ENCODE peak calls at places on chromosomes 16 and 17, in six cellular contexts. K, C, Z, B, J and D are unnamed samples.

GRCh38 chr17:73192219-73192893 is 499 bp upstream of the COG1 start:
- DNase-seq in K (peak), C (peak), Z (no peak), B (peak), J (peak), D (peak)

GRCh38 chr17:55423535-55423934 is 1.9 kb upstream of the MMD start:
- DNase-seq in K (no peak), C (no peak), Z (no peak), B (no peak), J (no peak), D (no peak)

GRCh38 chr16:28504707-28505404 is 1.8 kb downstream of the IL27 start:
- DNase-seq in K (no peak), C (no peak), Z (no peak), B (no peak), J (no peak), D (peak)

GRCh38 chr16:85902366-85903155 is 3.6 kb downstream of the IRF8 start:
- DNase-seq in K (no peak), C (no peak), Z (no peak), B (no peak), J (no peak), D (no peak)

GRCh38 chr16:3819175-3819527 is 61.4 kb downstream of the CREBBP start:
- DNase-seq in K (no peak), C (no peak), Z (no peak), B (no peak), J (no peak), D (no peak)

GRCh38 chr17:12680993-12681392 is 15.3 kb downstream of the MYOCD start:
- DNase-seq in K (no peak), C (no peak), Z (no peak), B (no peak), J (no peak), D (no peak)

GRCh38 chr16:85395913-85396878 is 216.9 kb upstream of the GSE1 start:
- DNase-seq in K (peak), C (peak), Z (no peak), B (no peak), J (peak), D (peak)

GRCh38 chr16:67944690-67945391 is 921 bp upstream of the LCAT start:
- DNase-seq in K (no peak), C (no peak), Z (no peak), B (no peak), J (no peak), D (no peak)

GRCh38 chr17:49383048-49383447 is 21.0 kb upstream of the ZNF652 start:
- DNase-seq in K (no peak), C (no peak), Z (no peak), B (no peak), J (no peak), D (no peak)

GRCh38 chr17:7137182-7137943 is 22.7 kb upstream of the ASGR2 start:
- DNase-seq in K (no peak), C (peak), Z (no peak), B (no peak), J (no peak), D (no peak)

DNA sequence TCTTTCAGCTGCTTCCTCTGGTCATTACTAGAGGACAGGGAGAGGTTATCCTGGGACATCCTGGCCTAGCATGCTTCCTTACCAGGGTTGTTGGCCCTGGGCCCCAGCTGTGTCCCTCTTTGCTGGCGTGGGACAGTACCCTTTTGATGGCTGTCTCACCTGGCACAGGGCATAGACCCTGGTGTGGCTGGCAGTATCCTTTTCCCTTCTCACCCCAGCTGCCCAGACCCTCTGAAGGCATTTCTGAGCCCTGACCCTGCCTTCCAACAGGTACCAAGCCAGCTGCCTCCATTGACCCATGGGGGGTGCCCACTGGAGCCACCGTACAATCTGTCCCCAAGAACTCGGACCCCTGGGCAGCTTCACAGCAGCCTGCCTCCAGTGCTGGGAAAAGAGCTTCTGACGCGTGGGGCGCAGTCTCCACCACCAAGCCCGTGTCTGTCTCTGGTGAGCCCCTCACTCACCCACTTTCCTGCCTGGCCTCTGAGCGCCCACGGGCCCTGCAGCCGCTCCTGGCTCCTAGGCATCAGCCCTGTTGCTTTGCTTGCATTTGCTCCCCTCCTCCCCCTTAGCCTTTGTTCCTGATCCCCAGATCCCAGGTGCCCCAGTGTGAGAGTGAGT is 34.0 kb downstream of the B9D1 start:
- DNase-seq in K (peak), C (peak), Z (no peak), B (no peak), J (no peak), D (no peak)
- H3K4me3 ChIP-seq in K (no peak), C (no peak), Z (no peak), B (no peak), J (no peak), D (no peak)

GRCh38 chr16:2518823-2519710 is 1.1 kb upstream of the AMDHD2 start:
- DNase-seq in K (no peak), C (peak), Z (no peak), B (no peak), J (no peak), D (no peak)
- H3K4me3 ChIP-seq in K (peak), C (peak), Z (no peak), B (no peak), J (no peak), D (no peak)

GRCh38 chr16:75821117-75821516 is 94.8 kb upstream of the CPHXL start:
- DNase-seq in K (no peak), C (no peak), Z (no peak), B (no peak), J (no peak), D (no peak)
- H3K4me3 ChIP-seq in K (no peak), C (no peak), Z (no peak), B (no peak), J (no peak), D (no peak)

DNA sequence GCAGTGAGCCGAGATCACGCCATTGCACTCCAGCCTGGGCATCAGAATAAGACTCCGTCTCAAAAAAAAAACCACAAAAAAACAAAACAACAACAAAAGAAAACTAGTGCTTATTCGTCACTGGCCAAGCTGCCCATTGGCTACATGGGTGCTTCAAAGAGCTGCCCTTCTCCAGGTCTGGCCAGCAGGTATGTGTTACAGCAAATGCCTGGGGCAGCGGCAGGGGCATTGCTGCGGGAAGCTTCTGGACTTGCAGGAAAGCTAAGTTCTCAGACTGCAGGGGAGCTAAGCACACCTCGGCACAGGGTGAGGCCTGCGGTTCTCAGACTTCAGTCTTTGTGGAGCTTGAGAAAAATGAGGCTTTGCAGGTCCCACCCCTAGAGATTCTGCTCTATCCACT is 4.1 kb upstream of the STH start:
- DNase-seq in K (no peak), C (no peak), Z (no peak), B (no peak), J (no peak), D (no peak)
- H3K4me3 ChIP-seq in K (no peak), C (no peak), Z (no peak), B (no peak), J (no peak), D (no peak)

DNA sequence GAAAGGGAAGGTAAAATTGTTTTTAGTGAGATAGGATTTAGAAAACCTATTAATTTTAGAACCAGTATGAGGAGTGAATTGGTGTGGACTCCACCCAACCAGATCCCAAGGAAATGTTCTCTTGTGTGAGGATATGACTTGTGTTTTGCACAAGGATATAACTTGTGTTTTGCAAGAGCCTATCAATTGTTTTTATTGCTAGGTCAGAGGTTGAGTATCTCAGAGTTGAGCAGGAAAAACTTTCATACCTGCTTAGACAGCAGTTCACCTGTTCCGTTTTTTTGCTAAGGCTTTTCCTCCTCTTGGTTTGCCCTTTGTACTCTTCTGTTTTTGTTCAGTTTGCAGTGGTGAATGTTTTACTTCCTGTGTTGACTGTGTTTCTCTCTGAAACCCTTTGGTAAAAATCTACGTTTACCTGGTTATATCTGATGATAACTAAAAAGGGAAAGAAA is 5.1 kb downstream of the NBR1 start:
- DNase-seq in K (no peak), C (no peak), Z (no peak), B (no peak), J (no peak), D (no peak)
- H3K4me3 ChIP-seq in K (no peak), C (no peak), Z (no peak), B (no peak), J (no peak), D (no peak)

GRCh38 chr17:79843917-79844815 is 4.9 kb upstream of the CBX4 start:
- DNase-seq in K (peak), C (peak), Z (no peak), B (no peak), J (peak), D (peak)

GRCh38 chr17:79841369-79842135 is 2.3 kb upstream of the CBX4 start:
- DNase-seq in K (no peak), C (no peak), Z (no peak), B (no peak), J (no peak), D (no peak)

GRCh38 chr17:79842136-79842655 is 3.0 kb upstream of the CBX4 start:
- DNase-seq in K (no peak), C (no peak), Z (no peak), B (no peak), J (no peak), D (no peak)

GRCh38 chr17:79843475-79843916 is 4.3 kb upstream of the CBX4 start:
- DNase-seq in K (no peak), C (no peak), Z (no peak), B (no peak), J (no peak), D (peak)

DNA sequence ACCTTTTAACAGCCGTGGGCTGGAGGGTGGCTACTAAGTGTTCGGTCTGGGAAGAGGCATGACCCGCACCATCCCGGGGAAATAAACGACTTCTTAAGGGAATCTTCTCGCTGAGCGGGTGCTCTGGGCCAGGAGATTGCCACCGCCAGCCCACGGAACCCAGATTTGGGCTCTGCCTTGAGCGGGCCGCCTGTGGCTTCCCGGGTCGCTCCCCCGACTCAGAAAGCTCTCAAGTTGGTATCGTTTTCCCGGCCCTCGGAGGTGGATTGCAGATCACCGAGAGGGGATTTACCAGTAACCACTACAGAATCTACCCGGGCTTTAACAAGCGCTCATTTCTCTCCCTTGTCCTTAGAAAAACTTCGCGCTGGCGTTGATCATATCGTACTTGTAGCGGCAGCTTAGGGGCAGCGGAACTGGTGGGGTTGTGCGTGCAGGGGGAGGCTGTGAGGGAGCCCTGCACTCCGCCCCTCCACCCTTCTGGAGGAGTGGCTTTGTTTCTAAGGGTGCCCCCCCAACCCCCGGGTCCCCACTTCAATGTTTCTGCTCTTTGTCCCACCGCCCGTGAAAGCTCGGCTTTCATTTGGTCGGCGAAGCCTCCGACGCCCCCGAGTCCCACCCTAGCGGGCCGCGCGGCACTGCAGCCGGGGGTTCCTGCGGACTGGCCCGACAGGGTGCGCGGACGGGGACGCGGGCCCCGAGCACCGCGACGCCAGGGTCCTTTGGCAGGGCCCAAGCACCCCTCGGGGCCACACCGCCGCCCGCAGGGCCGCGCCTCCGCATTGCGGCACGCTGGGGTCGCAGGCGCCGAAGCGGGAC is 3.6 kb upstream of the CBX4 start:
- DNase-seq in K (no peak), C (no peak), Z (no peak), B (no peak), J (no peak), D (no peak)
- H3K4me3 ChIP-seq in K (peak), C (peak), Z (peak), B (peak), J (no peak), D (peak)

GRCh38 chr17:79733692-79734070 is 2.9 kb downstream of the ENPP7 start:
- DNase-seq in K (no peak), C (no peak), Z (no peak), B (no peak), J (no peak), D (no peak)
- H3K4me3 ChIP-seq in K (no peak), C (no peak), Z (no peak), B (no peak), J (no peak), D (no peak)

GRCh38 chr16:8864480-8864879 is 4.3 kb downstream of the CARHSP1 start:
- DNase-seq in K (no peak), C (no peak), Z (no peak), B (no peak), J (no peak), D (no peak)

GRCh38 chr16:8867483-8868271 is 1.1 kb downstream of the CARHSP1 start:
- DNase-seq in K (peak), C (no peak), Z (no peak), B (no peak), J (no peak), D (no peak)

GRCh38 chr16:8865145-8865882 is 3.5 kb downstream of the CARHSP1 start:
- DNase-seq in K (no peak), C (no peak), Z (no peak), B (no peak), J (no peak), D (no peak)

GRCh38 chr16:8866884-8867482 is 1.8 kb downstream of the CARHSP1 start:
- DNase-seq in K (no peak), C (no peak), Z (no peak), B (no peak), J (no peak), D (no peak)

GRCh38 chr16:8866118-8866883 is 2.5 kb downstream of the CARHSP1 start:
- DNase-seq in K (no peak), C (no peak), Z (no peak), B (peak), J (no peak), D (no peak)
- H3K4me3 ChIP-seq in K (peak), C (peak), Z (peak), B (peak), J (peak), D (peak)

GRCh38 chr17:39777534-39778365 is 40.0 kb downstream of the GRB7 start:
- DNase-seq in K (no peak), C (no peak), Z (no peak), B (no peak), J (no peak), D (no peak)
- H3K4me3 ChIP-seq in K (no peak), C (peak), Z (no peak), B (no peak), J (no peak), D (no peak)

DNA sequence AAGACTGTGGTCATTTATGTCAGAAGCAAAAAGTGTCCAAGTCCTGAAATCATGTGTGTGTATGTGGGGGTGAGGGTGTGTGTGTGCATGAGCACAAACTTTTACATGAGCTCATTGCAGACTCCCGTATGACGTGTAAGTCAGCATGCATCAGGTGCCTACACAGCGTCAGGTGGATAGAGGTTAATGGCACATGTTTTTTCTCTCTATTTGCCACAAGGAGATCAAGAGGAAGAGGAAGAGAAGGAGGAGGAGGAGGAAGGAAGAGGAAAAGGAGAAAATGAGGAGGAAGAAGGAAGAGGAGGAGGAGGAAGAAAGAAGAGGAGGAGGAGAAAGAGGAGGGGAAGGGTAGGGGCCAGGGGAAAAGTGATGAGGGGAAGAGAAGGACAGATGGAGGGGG is 178.0 kb upstream of the DYNLRB2 start:
- DNase-seq in K (no peak), C (no peak), Z (no peak), B (no peak), J (no peak), D (no peak)
- H3K4me3 ChIP-seq in K (no peak), C (no peak), Z (no peak), B (no peak), J (no peak), D (no peak)